ENCODE peak calls at places on chromosomes 5 and 9, in five cellular contexts. A is type B pancreatic cell, Z is left colon, K is ascending aorta, O is AG09319. T is an unnamed sample.

GRCh38 chr5:68299575-68299974 is 84.0 kb downstream of the PIK3R1 start:
- DNase-seq in A (no peak), Z (no peak), K (no peak), O (no peak), T (no peak)

GRCh38 chr5:178671745-178672144 is 44.9 kb upstream of the CLK4 start:
- DNase-seq in A (no peak), Z (no peak), K (no peak), O (no peak), T (no peak)

GRCh38 chr5:141369994-141370848 is at the start of gene PCDHGB3:
- DNase-seq in A (no peak), Z (no peak), K (no peak), O (no peak), T (peak)

GRCh38 chr5:94498199-94498598 is 120.2 kb downstream of the KIAA0825 start:
- DNase-seq in A (no peak), Z (no peak), K (no peak), O (no peak), T (no peak)

GRCh38 chr5:115601709-115602584 is at the start of gene TICAM2:
- DNase-seq in A (peak), Z (peak), K (peak), O (no peak), T (peak)

GRCh38 chr5:175842947-175843793 is 28.2 kb upstream of the CPLX2 start:
- DNase-seq in A (no peak), Z (no peak), K (no peak), O (peak), T (no peak)

GRCh38 chr9:133592731-133593409 is 16.3 kb downstream of the FAM163B start:
- DNase-seq in A (no peak), Z (no peak), K (no peak), O (no peak), T (no peak)

GRCh38 chr9:71685988-71686387 is 82.3 kb downstream of the CEMIP2 start:
- DNase-seq in A (no peak), Z (no peak), K (no peak), O (no peak), T (no peak)

GRCh38 chr5:9160747-9161146 is 385.1 kb downstream of the SEMA5A start:
- DNase-seq in A (no peak), Z (no peak), K (no peak), O (no peak), T (no peak)

GRCh38 chr9:71830929-71831328 is 62.6 kb upstream of the CEMIP2 start:
- DNase-seq in A (no peak), Z (peak), K (no peak), O (no peak), T (peak)

GRCh38 chr9:132182609-132183073 is 20.8 kb downstream of the NTNG2 start:
- DNase-seq in A (no peak), Z (no peak), K (no peak), O (no peak), T (no peak)

GRCh38 chr5:135184646-135185045 is 150.6 kb upstream of the PITX1 start:
- DNase-seq in A (no peak), Z (no peak), K (no peak), O (no peak), T (no peak)

GRCh38 chr9:91771027-91771426 is 179.0 kb downstream of the ROR2 start:
- DNase-seq in A (no peak), Z (peak), K (no peak), O (peak), T (peak)

GRCh38 chr9:72721086-72721485 is 199.7 kb downstream of the TMC1 start:
- DNase-seq in A (no peak), Z (no peak), K (no peak), O (no peak), T (no peak)

T was measured in transverse colon.